ENCODE peak calls at places on chromosomes 13 and 19, in six cellular contexts. L is glutamatergic neuron; A is EL; G is left colon; Z is activated CD4-positive, CD25-positive, alpha-beta regulatory T cell; S is activated CD4-positive, alpha-beta T cell treated with anti-CD3 and anti-CD28 coated beads, Interleukin-2, amount 50 U/mL, for 4 hours. K is an unnamed sample.

GRCh38 chr13:114063545-114064515 is 68.6 kb downstream of the RASA3 start:
- DNase-seq in L (no peak), A (peak), G (peak), Z (no peak), S (no peak), K (no peak)

GRCh38 chr13:24161010-24161775 is 673 bp downstream of the SPATA13 start:
- DNase-seq in L (no peak), A (peak), G (peak), Z (no peak), S (peak), K (peak)

GRCh38 chr19:15114153-15114540 is 6.9 kb downstream of the SYDE1 start:
- DNase-seq in L (no peak), A (peak), G (no peak), Z (no peak), S (no peak), K (no peak)

GRCh38 chr19:54169149-54169731 is 3.7 kb downstream of the TMC4 start:
- DNase-seq in L (no peak), A (no peak), G (no peak), Z (no peak), S (no peak), K (no peak)

GRCh38 chr19:57648336-57649003 is 15.5 kb downstream of the ZNF211 start:
- DNase-seq in L (no peak), A (no peak), G (no peak), Z (no peak), S (no peak), K (no peak)

GRCh38 chr13:108700421-108701170 is 71.2 kb downstream of the MYO16 start:
- DNase-seq in L (no peak), A (peak), G (no peak), Z (no peak), S (no peak), K (no peak)

GRCh38 chr13:98606296-98606695 is 29.4 kb upstream of the STK24 start:
- DNase-seq in L (no peak), A (no peak), G (no peak), Z (no peak), S (no peak), K (no peak)

GRCh38 chr13:51564252-51564651 is 20.0 kb upstream of the WDFY2 start:
- DNase-seq in L (no peak), A (no peak), G (no peak), Z (no peak), S (no peak), K (no peak)

GRCh38 chr13:96229356-96229755 is 139.4 kb downstream of the HS6ST3 start:
- DNase-seq in L (no peak), A (peak), G (no peak), Z (no peak), S (no peak), K (peak)

GRCh38 chr13:22229916-22230315 is 559.0 kb downstream of the FGF9 start:
- DNase-seq in L (no peak), A (no peak), G (no peak), Z (no peak), S (no peak), K (no peak)

GRCh38 chr19:55603581-55604292 is 1.7 kb upstream of the ZNF865 start:
- DNase-seq in L (no peak), A (no peak), G (peak), Z (no peak), S (no peak), K (no peak)

GRCh38 chr19:28736528-28736927 is 476.4 kb downstream of the UQCRFS1 start:
- DNase-seq in L (no peak), A (no peak), G (no peak), Z (no peak), S (no peak), K (no peak)